ENCODE peak calls at places on chromosomes 6 and 20, in six cellular contexts. F is H1; P is heart left ventricle; N is activated CD4-positive, alpha-beta T cell treated with anti-CD3 and anti-CD28 coated beads for 36 hours; B is ELR; K is amniotic stem cell. D is an unnamed sample.

GRCh38 chr6:137808191-137808590 is 58.9 kb upstream of the TNFAIP3 start:
- DNase-seq in F (no peak), P (no peak), N (no peak), B (peak; percentile 93), K (no peak), D (no peak)

GRCh38 chr6:151087861-151088598 is 151.7 kb upstream of the AKAP12 start:
- DNase-seq in F (no peak), P (peak; percentile 81), N (no peak), B (no peak), K (no peak), D (no peak)

GRCh38 chr6:17132967-17133366 is 31.1 kb downstream of the STMND1 start:
- DNase-seq in F (no peak), P (no peak), N (no peak), B (no peak), K (no peak), D (no peak)

GRCh38 chr6:84462697-84463096 is 235.3 kb upstream of the CEP162 start:
- DNase-seq in F (no peak), P (no peak), N (no peak), B (peak; percentile 62), K (peak; percentile 48), D (no peak)

GRCh38 chr6:105545947-105546710 is 143.2 kb upstream of the PREP start:
- DNase-seq in F (no peak), P (no peak), N (no peak), B (peak; percentile 93), K (peak; percentile 21), D (no peak)

GRCh38 chr6:154277578-154278128 is 79.0 kb downstream of the IPCEF1 start:
- DNase-seq in F (no peak), P (no peak), N (peak; percentile 33), B (no peak), K (no peak), D (no peak)

GRCh38 chr20:38564680-38565079 is 16.3 kb upstream of the ADIG start:
- DNase-seq in F (no peak), P (no peak), N (no peak), B (no peak), K (no peak), D (no peak)

GRCh38 chr6:169499728-169500265 is 202.0 kb downstream of the WDR27 start:
- DNase-seq in F (no peak), P (no peak), N (no peak), B (no peak), K (no peak), D (no peak)

GRCh38 chr6:170152989-170153388 is 137.9 kb downstream of the DLL1 start:
- DNase-seq in F (no peak), P (peak; percentile 71), N (peak; percentile 37), B (no peak), K (no peak), D (peak; percentile 92)

GRCh38 chr6:33840064-33840926 is 36.5 kb upstream of the MLN start:
- DNase-seq in F (no peak), P (peak; percentile 41), N (peak; percentile 68), B (peak; percentile 100), K (peak; percentile 96), D (no peak)

GRCh38 chr20:32150291-32150848 is 40.9 kb downstream of the TM9SF4 start:
- DNase-seq in F (no peak), P (no peak), N (no peak), B (no peak), K (no peak), D (no peak)

GRCh38 chr6:50816115-50816675 is 2.5 kb upstream of the TFAP2B start:
- DNase-seq in F (peak; percentile 84), P (no peak), N (peak; percentile 83), B (peak; percentile 77), K (peak; percentile 69), D (peak; percentile 85)

GRCh38 chr6:72553531-72554202 is 68.2 kb upstream of the KCNQ5 start:
- DNase-seq in F (no peak), P (no peak), N (no peak), B (peak; percentile 97), K (peak; percentile 71), D (peak; percentile 68)

GRCh38 chr6:2215342-2215741 is 30.1 kb downstream of the GMDS start:
- DNase-seq in F (no peak), P (no peak), N (no peak), B (no peak), K (no peak), D (no peak)

GRCh38 chr6:10429638-10430427 is 15.0 kb upstream of the TFAP2A start:
- DNase-seq in F (peak; percentile 50), P (no peak), N (no peak), B (peak; percentile 83), K (peak; percentile 28), D (peak; percentile 34)

GRCh38 chr6:33828764-33829731 is 25.2 kb upstream of the MLN start:
- DNase-seq in F (no peak), P (no peak), N (no peak), B (no peak), K (no peak), D (peak; percentile 64)

GRCh38 chr20:43590036-43590391 is 723 bp upstream of the IFT52 start:
- DNase-seq in F (peak; percentile 50), P (no peak), N (peak; percentile 45), B (peak; percentile 24), K (no peak), D (peak; percentile 31)

D was measured in NCI-H345.